ENCODE peak calls at places on chromosomes 12 and 14, in nine cellular contexts. T, A, C, I, Y, V, E, W and R are unnamed samples.
A peak's percentile ranks its signal among the peaks of the same experiment; 100 is the strongest.

GRCh38 chr12:116880213-116880816 is 926 bp downstream of the HRK start:
- DNase-seq in T (no peak), A (peak; percentile 41), C (no peak), I (no peak), Y (peak; percentile 27), V (no peak), E (no peak), W (no peak), R (no peak)

GRCh38 chr12:82688035-82688501 is 1.4 kb downstream of the TMTC2 start:
- DNase-seq in T (peak; percentile 45), A (peak; percentile 20), C (no peak), I (no peak), Y (peak; percentile 39), V (no peak), E (no peak), W (no peak), R (no peak)

GRCh38 chr12:74538491-74539258 is 1.0 kb downstream of the ATXN7L3B start:
- DNase-seq in T (peak; percentile 26), A (no peak), C (no peak), I (no peak), Y (peak; percentile 16), V (peak; percentile 31), E (no peak), W (no peak), R (peak; percentile 11)

GRCh38 chr12:121792607-121793500 is 634 bp downstream of the RHOF start:
- DNase-seq in T (peak; percentile 36), A (no peak), C (no peak), I (no peak), Y (no peak), V (peak; percentile 75), E (no peak), W (peak; percentile 70), R (peak; percentile 73)

GRCh38 chr12:34287437-34287836 is 265.1 kb downstream of the ALG10 start:
- DNase-seq in T (no peak), A (no peak), C (no peak), I (no peak), Y (no peak), V (no peak), E (no peak), W (no peak), R (no peak)

GRCh38 chr12:1906579-1906978 is 11.9 kb downstream of the CACNA2D4 start:
- DNase-seq in T (no peak), A (no peak), C (no peak), I (no peak), Y (no peak), V (no peak), E (no peak), W (no peak), R (no peak)

GRCh38 chr14:71532790-71533189 is 399.4 kb upstream of the RGS6 start:
- DNase-seq in T (no peak), A (no peak), C (no peak), I (no peak), Y (no peak), V (no peak), E (no peak), W (no peak), R (no peak)

GRCh38 chr12:28068467-28068866 is 95.9 kb upstream of the PTHLH start:
- DNase-seq in T (no peak), A (no peak), C (no peak), I (no peak), Y (no peak), V (no peak), E (no peak), W (no peak), R (no peak)

GRCh38 chr12:104058796-104059195 is 5.5 kb upstream of the HCFC2 start:
- DNase-seq in T (peak; percentile 66), A (no peak), C (no peak), I (no peak), Y (no peak), V (no peak), E (no peak), W (no peak), R (no peak)

GRCh38 chr12:94140556-94140955 is 7.8 kb upstream of the PLXNC1 start:
- DNase-seq in T (peak; percentile 34), A (no peak), C (no peak), I (no peak), Y (no peak), V (peak; percentile 32), E (no peak), W (no peak), R (peak; percentile 40)

GRCh38 chr14:47626151-47627035 is 49.0 kb downstream of the MDGA2 start:
- DNase-seq in T (no peak), A (no peak), C (no peak), I (no peak), Y (no peak), V (no peak), E (no peak), W (peak; percentile 14), R (no peak)

GRCh38 chr12:116366456-116366776 is 88.9 kb upstream of the MED13L start:
- DNase-seq in T (no peak), A (no peak), C (no peak), I (no peak), Y (no peak), V (peak; percentile 79), E (peak; percentile 71), W (peak; percentile 81), R (no peak)

GRCh38 chr14:74444866-74445265 is 18.9 kb upstream of the SYNDIG1L start:
- DNase-seq in T (no peak), A (no peak), C (peak; percentile 9), I (no peak), Y (no peak), V (no peak), E (no peak), W (no peak), R (no peak)

GRCh38 chr12:79559591-79559990 is 131.2 kb downstream of the PAWR start:
- DNase-seq in T (no peak), A (no peak), C (no peak), I (no peak), Y (no peak), V (no peak), E (no peak), W (no peak), R (no peak)

GRCh38 chr12:105076098-105076497 is 8.2 kb downstream of the ALDH1L2 start:
- DNase-seq in T (peak; percentile 25), A (peak; percentile 31), C (no peak), I (no peak), Y (peak; percentile 83), V (no peak), E (no peak), W (no peak), R (no peak)

GRCh38 chr12:64781374-64782029 is 22.3 kb upstream of the GNS start:
- DNase-seq in T (peak; percentile 53), A (no peak), C (no peak), I (no peak), Y (no peak), V (peak; percentile 32), E (no peak), W (peak; percentile 55), R (no peak)

GRCh38 chr12:111121840-111122239 is 201.5 kb upstream of the MYL2 start:
- DNase-seq in T (peak; percentile 31), A (no peak), C (no peak), I (no peak), Y (no peak), V (no peak), E (no peak), W (no peak), R (no peak)
- TF ChIP-seq CTCF in T (peak; percentile 29), A (no peak), C (no peak), I (no peak), Y (no peak), V (no peak), E (no peak), W (no peak), R (peak; percentile 21)

GRCh38 chr12:11650697-11651281 is 1.3 kb downstream of the ETV6 start:
- DNase-seq in T (peak; percentile 38), A (peak; percentile 55), C (no peak), I (no peak), Y (peak; percentile 51), V (peak; percentile 32), E (no peak), W (no peak), R (no peak)
- TF ChIP-seq CTCF in T (peak; percentile 30), A (no peak), C (no peak), I (no peak), Y (no peak), V (no peak), E (no peak), W (no peak), R (no peak)

GRCh38 chr12:122880668-122881067 is 15.3 kb downstream of the VPS37B start:
- DNase-seq in T (peak; percentile 54), A (peak; percentile 67), C (no peak), I (no peak), Y (peak; percentile 73), V (peak; percentile 32), E (no peak), W (no peak), R (peak; percentile 39)
- TF ChIP-seq CTCF in T (peak; percentile 75), A (peak; percentile 65), C (no peak), I (no peak), Y (peak; percentile 69), V (peak; percentile 23), E (no peak), W (no peak), R (peak; percentile 42)

GRCh38 chr12:3293446-3294161 is 197.4 kb upstream of the PRMT8 start:
- DNase-seq in T (peak; percentile 68), A (no peak), C (no peak), I (no peak), Y (peak; percentile 56), V (no peak), E (no peak), W (no peak), R (no peak)
- TF ChIP-seq CTCF in T (peak; percentile 40), A (peak; percentile 12), C (no peak), I (no peak), Y (peak; percentile 18), V (no peak), E (no peak), W (no peak), R (no peak)